ENCODE peak calls at places on chromosomes 13 and 19, in nine cellular contexts. One of them, this sample, is unnamed.

GRCh38 chr13:26614721-26615120 is 57.2 kb downstream of the WASF3 start:
- DNase-seq in sigmoid colon: no peak
- DNase-seq in CD4-positive, CD25-positive, alpha-beta regulatory T cell: no peak
- DNase-seq in aorta: no peak
- DNase-seq in A549: no peak
- DNase-seq in foreskin fibroblast: no peak
- DNase-seq in left ventricle myocardium inferior: no peak
- DNase-seq in brain microvascular endothelial cell: no peak
- DNase-seq in H7: no peak
- DNase-seq in this sample: no peak

GRCh38 chr19:18773682-18774081 is 17.4 kb downstream of the COMP start:
- DNase-seq in sigmoid colon: no peak
- DNase-seq in CD4-positive, CD25-positive, alpha-beta regulatory T cell: no peak
- DNase-seq in aorta: no peak
- DNase-seq in A549: no peak
- DNase-seq in foreskin fibroblast: no peak
- DNase-seq in left ventricle myocardium inferior: no peak
- DNase-seq in brain microvascular endothelial cell: no peak
- DNase-seq in H7: no peak
- DNase-seq in this sample: no peak

GRCh38 chr13:64314286-64314685 is 2898.6 kb upstream of the PCDH20 start:
- DNase-seq in sigmoid colon: no peak
- DNase-seq in CD4-positive, CD25-positive, alpha-beta regulatory T cell: no peak
- DNase-seq in aorta: no peak
- DNase-seq in A549: no peak
- DNase-seq in foreskin fibroblast: peak; percentile 52
- DNase-seq in left ventricle myocardium inferior: no peak
- DNase-seq in brain microvascular endothelial cell: no peak
- DNase-seq in H7: no peak
- DNase-seq in this sample: no peak

GRCh38 chr13:77616027-77616426 is 80.5 kb downstream of the SCEL start:
- DNase-seq in sigmoid colon: no peak
- DNase-seq in CD4-positive, CD25-positive, alpha-beta regulatory T cell: no peak
- DNase-seq in aorta: no peak
- DNase-seq in A549: no peak
- DNase-seq in foreskin fibroblast: no peak
- DNase-seq in left ventricle myocardium inferior: no peak
- DNase-seq in brain microvascular endothelial cell: no peak
- DNase-seq in H7: no peak
- DNase-seq in this sample: no peak

GRCh38 chr19:47693903-47694302 is 19.3 kb upstream of the EHD2 start:
- DNase-seq in sigmoid colon: no peak
- DNase-seq in CD4-positive, CD25-positive, alpha-beta regulatory T cell: no peak
- DNase-seq in aorta: no peak
- DNase-seq in A549: no peak
- DNase-seq in foreskin fibroblast: no peak
- DNase-seq in left ventricle myocardium inferior: no peak
- DNase-seq in brain microvascular endothelial cell: no peak
- DNase-seq in H7: peak; percentile 66
- DNase-seq in this sample: no peak

GRCh38 chr13:26219726-26220125 is 2.4 kb downstream of the RNF6 start:
- DNase-seq in sigmoid colon: no peak
- DNase-seq in CD4-positive, CD25-positive, alpha-beta regulatory T cell: no peak
- DNase-seq in aorta: no peak
- DNase-seq in A549: no peak
- DNase-seq in foreskin fibroblast: peak; percentile 25
- DNase-seq in left ventricle myocardium inferior: no peak
- DNase-seq in brain microvascular endothelial cell: no peak
- DNase-seq in H7: no peak
- DNase-seq in this sample: peak; percentile 57

GRCh38 chr19:4369109-4369887 is 25.9 kb downstream of the MPND start:
- DNase-seq in sigmoid colon: no peak
- DNase-seq in CD4-positive, CD25-positive, alpha-beta regulatory T cell: peak; percentile 61
- DNase-seq in aorta: peak; percentile 77
- DNase-seq in A549: no peak
- DNase-seq in foreskin fibroblast: no peak
- DNase-seq in left ventricle myocardium inferior: peak; percentile 46
- DNase-seq in brain microvascular endothelial cell: no peak
- DNase-seq in H7: peak; percentile 71
- DNase-seq in this sample: peak; percentile 31

GRCh38 chr19:53903055-53903680 is 5.9 kb upstream of the CACNG7 start:
- DNase-seq in sigmoid colon: no peak
- DNase-seq in CD4-positive, CD25-positive, alpha-beta regulatory T cell: no peak
- DNase-seq in aorta: no peak
- DNase-seq in A549: no peak
- DNase-seq in foreskin fibroblast: peak; percentile 60
- DNase-seq in left ventricle myocardium inferior: no peak
- DNase-seq in brain microvascular endothelial cell: no peak
- DNase-seq in H7: peak; percentile 75
- DNase-seq in this sample: no peak

GRCh38 chr13:24076124-24076523 is 84.4 kb upstream of the SPATA13 start:
- DNase-seq in sigmoid colon: no peak
- DNase-seq in CD4-positive, CD25-positive, alpha-beta regulatory T cell: no peak
- DNase-seq in aorta: no peak
- DNase-seq in A549: peak; percentile 19
- DNase-seq in foreskin fibroblast: peak; percentile 27
- DNase-seq in left ventricle myocardium inferior: no peak
- DNase-seq in brain microvascular endothelial cell: no peak
- DNase-seq in H7: no peak
- DNase-seq in this sample: no peak

GRCh38 chr13:36530861-36531590 is 98.7 kb downstream of the CCNA1 start:
- DNase-seq in sigmoid colon: no peak
- DNase-seq in CD4-positive, CD25-positive, alpha-beta regulatory T cell: no peak
- DNase-seq in aorta: no peak
- DNase-seq in A549: no peak
- DNase-seq in foreskin fibroblast: no peak
- DNase-seq in left ventricle myocardium inferior: no peak
- DNase-seq in brain microvascular endothelial cell: no peak
- DNase-seq in H7: no peak
- DNase-seq in this sample: no peak

GRCh38 chr13:40402931-40403412 is 263.5 kb downstream of the FOXO1 start:
- DNase-seq in sigmoid colon: peak; percentile 68
- DNase-seq in CD4-positive, CD25-positive, alpha-beta regulatory T cell: no peak
- DNase-seq in aorta: no peak
- DNase-seq in A549: peak; percentile 19
- DNase-seq in foreskin fibroblast: peak; percentile 74
- DNase-seq in left ventricle myocardium inferior: no peak
- DNase-seq in brain microvascular endothelial cell: peak; percentile 85
- DNase-seq in H7: no peak
- DNase-seq in this sample: peak; percentile 68

GRCh38 chr13:43195551-43195950 is 172.2 kb downstream of the DNAJC15 start:
- DNase-seq in sigmoid colon: no peak
- DNase-seq in CD4-positive, CD25-positive, alpha-beta regulatory T cell: no peak
- DNase-seq in aorta: no peak
- DNase-seq in A549: no peak
- DNase-seq in foreskin fibroblast: no peak
- DNase-seq in left ventricle myocardium inferior: no peak
- DNase-seq in brain microvascular endothelial cell: no peak
- DNase-seq in H7: peak; percentile 25
- DNase-seq in this sample: no peak

GRCh38 chr13:34208326-34208725 is 390.4 kb downstream of the RFC3 start:
- DNase-seq in sigmoid colon: no peak
- DNase-seq in CD4-positive, CD25-positive, alpha-beta regulatory T cell: no peak
- DNase-seq in aorta: no peak
- DNase-seq in A549: no peak
- DNase-seq in foreskin fibroblast: peak; percentile 75
- DNase-seq in left ventricle myocardium inferior: no peak
- DNase-seq in brain microvascular endothelial cell: no peak
- DNase-seq in H7: no peak
- DNase-seq in this sample: peak; percentile 75

GRCh38 chr19:35013820-35014754 is 14.0 kb downstream of the GRAMD1A start:
- DNase-seq in sigmoid colon: peak; percentile 64
- DNase-seq in CD4-positive, CD25-positive, alpha-beta regulatory T cell: peak; percentile 65
- DNase-seq in aorta: no peak
- DNase-seq in A549: no peak
- DNase-seq in foreskin fibroblast: no peak
- DNase-seq in left ventricle myocardium inferior: no peak
- DNase-seq in brain microvascular endothelial cell: no peak
- DNase-seq in H7: peak; percentile 54
- DNase-seq in this sample: no peak

GRCh38 chr19:1068111-1069001 is 1.4 kb downstream of the ARHGAP45 start:
- DNase-seq in sigmoid colon: no peak
- DNase-seq in CD4-positive, CD25-positive, alpha-beta regulatory T cell: peak; percentile 51
- DNase-seq in aorta: peak; percentile 76
- DNase-seq in A549: no peak
- DNase-seq in foreskin fibroblast: no peak
- DNase-seq in left ventricle myocardium inferior: peak; percentile 52
- DNase-seq in brain microvascular endothelial cell: no peak
- DNase-seq in H7: no peak
- DNase-seq in this sample: no peak

GRCh38 chr19:55632463-55632834 is 8.1 kb upstream of the ZNF784 start:
- DNase-seq in sigmoid colon: peak; percentile 96
- DNase-seq in CD4-positive, CD25-positive, alpha-beta regulatory T cell: peak; percentile 83
- DNase-seq in aorta: peak; percentile 84
- DNase-seq in A549: peak; percentile 80
- DNase-seq in foreskin fibroblast: peak; percentile 95
- DNase-seq in left ventricle myocardium inferior: peak; percentile 44
- DNase-seq in brain microvascular endothelial cell: peak; percentile 94
- DNase-seq in H7: peak; percentile 79
- DNase-seq in this sample: peak; percentile 95

GRCh38 chr19:8938576-8938975 is 71.6 kb downstream of the MUC16 start:
- DNase-seq in sigmoid colon: no peak
- DNase-seq in CD4-positive, CD25-positive, alpha-beta regulatory T cell: no peak
- DNase-seq in aorta: no peak
- DNase-seq in A549: no peak
- DNase-seq in foreskin fibroblast: no peak
- DNase-seq in left ventricle myocardium inferior: no peak
- DNase-seq in brain microvascular endothelial cell: no peak
- DNase-seq in H7: no peak
- DNase-seq in this sample: no peak

GRCh38 chr19:3075605-3076431 is 13.5 kb upstream of the TLE5 start:
- DNase-seq in sigmoid colon: no peak
- DNase-seq in CD4-positive, CD25-positive, alpha-beta regulatory T cell: peak; percentile 61
- DNase-seq in aorta: no peak
- DNase-seq in A549: no peak
- DNase-seq in foreskin fibroblast: peak; percentile 58
- DNase-seq in left ventricle myocardium inferior: peak; percentile 51
- DNase-seq in brain microvascular endothelial cell: no peak
- DNase-seq in H7: peak; percentile 95
- DNase-seq in this sample: no peak
- H3K4me3 ChIP-seq in sigmoid colon: no peak overlapping the region
- H3K4me3 ChIP-seq in CD4-positive, CD25-positive, alpha-beta regulatory T cell: no peak overlapping the region
- H3K4me3 ChIP-seq in aorta: no peak overlapping the region
- H3K4me3 ChIP-seq in A549: peak overlapping the region; percentile 17
- H3K4me3 ChIP-seq in foreskin fibroblast: no peak overlapping the region
- H3K4me3 ChIP-seq in left ventricle myocardium inferior: no peak overlapping the region
- H3K4me3 ChIP-seq in brain microvascular endothelial cell: peak overlapping the region; percentile 31
- H3K4me3 ChIP-seq in H7: peak overlapping the region; percentile 14
- H3K4me3 ChIP-seq in this sample: peak overlapping the region; percentile 26

GRCh38 chr13:32031025-32031814 is at the start of gene FRY:
- DNase-seq in sigmoid colon: peak; percentile 87
- DNase-seq in CD4-positive, CD25-positive, alpha-beta regulatory T cell: no peak
- DNase-seq in aorta: peak; percentile 76
- DNase-seq in A549: peak; percentile 32
- DNase-seq in foreskin fibroblast: peak; percentile 76
- DNase-seq in left ventricle myocardium inferior: peak; percentile 70
- DNase-seq in brain microvascular endothelial cell: peak; percentile 58
- DNase-seq in H7: peak; percentile 81
- DNase-seq in this sample: peak; percentile 46
- H3K4me3 ChIP-seq in sigmoid colon: peak within 1 kb of the TSS; percentile 74
- H3K4me3 ChIP-seq in CD4-positive, CD25-positive, alpha-beta regulatory T cell: peak within 1 kb of the TSS; percentile 58
- H3K4me3 ChIP-seq in aorta: peak within 1 kb of the TSS; percentile 86
- H3K4me3 ChIP-seq in A549: peak within 1 kb of the TSS; percentile 72
- H3K4me3 ChIP-seq in foreskin fibroblast: peak within 1 kb of the TSS; percentile 78
- H3K4me3 ChIP-seq in left ventricle myocardium inferior: peak within 1 kb of the TSS; percentile 77
- H3K4me3 ChIP-seq in brain microvascular endothelial cell: peak within 1 kb of the TSS; percentile 71
- H3K4me3 ChIP-seq in H7: peak within 1 kb of the TSS; percentile 45
- H3K4me3 ChIP-seq in this sample: peak within 1 kb of the TSS; percentile 71

GRCh38 chr13:114118763-114119123 is 13.7 kb downstream of the RASA3 start:
- DNase-seq in sigmoid colon: peak; percentile 62
- DNase-seq in CD4-positive, CD25-positive, alpha-beta regulatory T cell: no peak
- DNase-seq in aorta: peak; percentile 49
- DNase-seq in A549: peak; percentile 55
- DNase-seq in foreskin fibroblast: peak; percentile 70
- DNase-seq in left ventricle myocardium inferior: no peak
- DNase-seq in brain microvascular endothelial cell: peak; percentile 64
- DNase-seq in H7: no peak
- DNase-seq in this sample: peak; percentile 67
- H3K4me3 ChIP-seq in sigmoid colon: no peak overlapping the region
- H3K4me3 ChIP-seq in CD4-positive, CD25-positive, alpha-beta regulatory T cell: peak overlapping the region; percentile 65
- H3K4me3 ChIP-seq in aorta: no peak overlapping the region
- H3K4me3 ChIP-seq in A549: peak overlapping the region; percentile 16
- H3K4me3 ChIP-seq in foreskin fibroblast: peak overlapping the region; percentile 6
- H3K4me3 ChIP-seq in left ventricle myocardium inferior: peak overlapping the region; percentile 32
- H3K4me3 ChIP-seq in brain microvascular endothelial cell: peak overlapping the region; percentile 18
- H3K4me3 ChIP-seq in H7: no peak overlapping the region
- H3K4me3 ChIP-seq in this sample: peak overlapping the region; percentile 43

DNA sequence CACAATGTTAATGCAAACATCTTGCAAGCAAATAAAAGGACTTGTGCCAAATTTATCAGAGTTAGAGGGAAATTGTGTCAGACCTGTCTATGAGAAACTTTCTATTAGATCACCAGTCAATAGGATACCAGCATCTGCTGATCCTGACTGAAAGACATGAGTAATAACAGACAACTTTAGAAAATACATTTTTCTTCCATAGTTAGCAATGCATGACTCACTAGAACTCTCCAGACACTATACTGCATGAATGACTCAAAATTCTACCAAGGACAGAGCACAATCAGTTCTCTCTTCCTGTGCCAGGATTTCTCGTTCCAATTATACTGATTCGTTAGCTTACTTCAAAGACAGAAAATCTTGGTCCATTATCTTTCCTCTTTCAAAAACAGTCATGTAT is 83.4 kb upstream of the FNDC3A start:
- DNase-seq in sigmoid colon: no peak
- DNase-seq in CD4-positive, CD25-positive, alpha-beta regulatory T cell: no peak
- DNase-seq in aorta: no peak
- DNase-seq in A549: peak; percentile 36
- DNase-seq in foreskin fibroblast: peak; percentile 89
- DNase-seq in left ventricle myocardium inferior: no peak
- DNase-seq in brain microvascular endothelial cell: peak; percentile 76
- DNase-seq in H7: no peak
- DNase-seq in this sample: peak; percentile 73
- H3K4me3 ChIP-seq in sigmoid colon: no peak overlapping the region
- H3K4me3 ChIP-seq in CD4-positive, CD25-positive, alpha-beta regulatory T cell: no peak overlapping the region
- H3K4me3 ChIP-seq in aorta: no peak overlapping the region
- H3K4me3 ChIP-seq in A549: no peak overlapping the region
- H3K4me3 ChIP-seq in foreskin fibroblast: no peak overlapping the region
- H3K4me3 ChIP-seq in left ventricle myocardium inferior: no peak overlapping the region
- H3K4me3 ChIP-seq in brain microvascular endothelial cell: no peak overlapping the region
- H3K4me3 ChIP-seq in H7: no peak overlapping the region
- H3K4me3 ChIP-seq in this sample: no peak overlapping the region

DNA sequence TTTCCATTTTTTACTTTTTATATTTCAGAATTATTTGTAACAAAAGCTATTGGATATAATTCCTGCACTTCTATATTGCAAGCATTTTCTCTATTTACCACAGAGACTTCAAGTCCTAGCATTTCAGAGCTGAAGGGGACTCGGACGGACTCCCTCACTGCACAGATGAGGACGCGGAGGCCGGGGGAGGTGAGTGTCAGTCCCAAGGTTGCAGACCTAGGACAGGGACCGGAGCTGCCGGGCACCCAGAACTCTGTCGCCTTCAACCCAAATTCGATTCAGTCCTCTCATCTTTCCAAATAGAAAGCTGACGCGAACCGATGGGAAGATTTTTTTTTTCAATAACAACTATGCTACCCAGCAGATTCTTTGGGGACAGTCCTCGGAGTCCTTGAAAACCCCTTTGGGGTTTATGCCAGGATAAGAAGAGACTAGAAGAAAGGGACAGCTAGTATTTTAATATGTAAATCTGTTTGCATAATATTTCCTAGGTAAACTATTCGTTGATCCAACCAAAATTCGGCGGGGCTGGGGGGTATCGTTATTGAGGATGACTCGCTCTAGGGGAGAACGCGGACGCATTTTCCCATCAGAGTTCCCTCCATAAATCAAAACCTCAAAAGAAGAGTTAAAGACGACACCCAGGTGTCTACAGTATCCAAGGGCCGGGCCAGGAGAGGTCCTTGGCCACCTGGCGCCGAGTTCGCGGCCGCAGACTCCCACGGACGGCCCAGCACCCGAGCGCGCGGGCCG is 804 bp downstream of the FLT3 start:
- DNase-seq in sigmoid colon: no peak
- DNase-seq in CD4-positive, CD25-positive, alpha-beta regulatory T cell: no peak
- DNase-seq in aorta: no peak
- DNase-seq in A549: no peak
- DNase-seq in foreskin fibroblast: peak; percentile 2
- DNase-seq in left ventricle myocardium inferior: no peak
- DNase-seq in brain microvascular endothelial cell: no peak
- DNase-seq in H7: peak; percentile 54
- DNase-seq in this sample: no peak
- H3K4me3 ChIP-seq in sigmoid colon: no peak overlapping the region
- H3K4me3 ChIP-seq in CD4-positive, CD25-positive, alpha-beta regulatory T cell: no peak overlapping the region
- H3K4me3 ChIP-seq in aorta: no peak overlapping the region
- H3K4me3 ChIP-seq in A549: no peak overlapping the region
- H3K4me3 ChIP-seq in foreskin fibroblast: no peak overlapping the region
- H3K4me3 ChIP-seq in left ventricle myocardium inferior: peak overlapping the region; percentile 65
- H3K4me3 ChIP-seq in brain microvascular endothelial cell: no peak overlapping the region
- H3K4me3 ChIP-seq in H7: peak overlapping the region; percentile 51
- H3K4me3 ChIP-seq in this sample: no peak overlapping the region